ENCODE peak calls at places on chromosomes 1 and 21, in eight cellular contexts. One of them, this sample, is unnamed.

GRCh38 chr21:20874202-20874601 is 124.0 kb upstream of the NCAM2 start:
- DNase-seq in B cell: no peak
- DNase-seq in activated CD8-positive, alpha-beta memory T cell treated with anti-CD3 and anti-CD28 coated beads for 48 hours: no peak
- DNase-seq in stimulated activated CD4-positive, alpha-beta T cell treated with anti-CD3 and anti-CD28 coated beads, Interleukin-1b, Interleukin-23, amount 100 ng/mL, for 1 hour: no peak
- DNase-seq in GM04504: no peak
- DNase-seq in left cardiac atrium: no peak
- DNase-seq in foreskin fibroblast: no peak
- DNase-seq in germinal center: no peak
- DNase-seq in this sample: no peak

GRCh38 chr1:17553970-17554369 is 14.5 kb downstream of the ARHGEF10L start:
- DNase-seq in B cell: no peak
- DNase-seq in activated CD8-positive, alpha-beta memory T cell treated with anti-CD3 and anti-CD28 coated beads for 48 hours: no peak
- DNase-seq in stimulated activated CD4-positive, alpha-beta T cell treated with anti-CD3 and anti-CD28 coated beads, Interleukin-1b, Interleukin-23, amount 100 ng/mL, for 1 hour: no peak
- DNase-seq in GM04504: peak
- DNase-seq in left cardiac atrium: no peak
- DNase-seq in foreskin fibroblast: peak
- DNase-seq in germinal center: no peak
- DNase-seq in this sample: no peak

GRCh38 chr1:76948846-76949245 is 81.6 kb downstream of the ST6GALNAC5 start:
- DNase-seq in B cell: no peak
- DNase-seq in activated CD8-positive, alpha-beta memory T cell treated with anti-CD3 and anti-CD28 coated beads for 48 hours: no peak
- DNase-seq in stimulated activated CD4-positive, alpha-beta T cell treated with anti-CD3 and anti-CD28 coated beads, Interleukin-1b, Interleukin-23, amount 100 ng/mL, for 1 hour: no peak
- DNase-seq in GM04504: no peak
- DNase-seq in left cardiac atrium: no peak
- DNase-seq in foreskin fibroblast: no peak
- DNase-seq in germinal center: no peak
- DNase-seq in this sample: no peak

GRCh38 chr1:110148961-110149360 is 1.3 kb upstream of the SLC6A17 start:
- DNase-seq in B cell: no peak
- DNase-seq in activated CD8-positive, alpha-beta memory T cell treated with anti-CD3 and anti-CD28 coated beads for 48 hours: no peak
- DNase-seq in stimulated activated CD4-positive, alpha-beta T cell treated with anti-CD3 and anti-CD28 coated beads, Interleukin-1b, Interleukin-23, amount 100 ng/mL, for 1 hour: no peak
- DNase-seq in GM04504: no peak
- DNase-seq in left cardiac atrium: no peak
- DNase-seq in foreskin fibroblast: peak
- DNase-seq in germinal center: no peak
- DNase-seq in this sample: no peak

GRCh38 chr1:52876843-52877242 is 34.3 kb downstream of the ZYG11A start:
- DNase-seq in B cell: no peak
- DNase-seq in activated CD8-positive, alpha-beta memory T cell treated with anti-CD3 and anti-CD28 coated beads for 48 hours: no peak
- DNase-seq in stimulated activated CD4-positive, alpha-beta T cell treated with anti-CD3 and anti-CD28 coated beads, Interleukin-1b, Interleukin-23, amount 100 ng/mL, for 1 hour: no peak
- DNase-seq in GM04504: no peak
- DNase-seq in left cardiac atrium: no peak
- DNase-seq in foreskin fibroblast: no peak
- DNase-seq in germinal center: no peak
- DNase-seq in this sample: no peak

GRCh38 chr1:186099362-186100064 is 275.5 kb downstream of the TPR start:
- DNase-seq in B cell: no peak
- DNase-seq in activated CD8-positive, alpha-beta memory T cell treated with anti-CD3 and anti-CD28 coated beads for 48 hours: no peak
- DNase-seq in stimulated activated CD4-positive, alpha-beta T cell treated with anti-CD3 and anti-CD28 coated beads, Interleukin-1b, Interleukin-23, amount 100 ng/mL, for 1 hour: no peak
- DNase-seq in GM04504: no peak
- DNase-seq in left cardiac atrium: no peak
- DNase-seq in foreskin fibroblast: no peak
- DNase-seq in germinal center: no peak
- DNase-seq in this sample: no peak

GRCh38 chr1:165364432-165365133 is 8.1 kb upstream of the LMX1A start:
- DNase-seq in B cell: no peak
- DNase-seq in activated CD8-positive, alpha-beta memory T cell treated with anti-CD3 and anti-CD28 coated beads for 48 hours: no peak
- DNase-seq in stimulated activated CD4-positive, alpha-beta T cell treated with anti-CD3 and anti-CD28 coated beads, Interleukin-1b, Interleukin-23, amount 100 ng/mL, for 1 hour: no peak
- DNase-seq in GM04504: no peak
- DNase-seq in left cardiac atrium: peak
- DNase-seq in foreskin fibroblast: peak
- DNase-seq in germinal center: no peak
- DNase-seq in this sample: no peak

GRCh38 chr1:55088413-55088812 is 49.1 kb downstream of the PCSK9 start:
- DNase-seq in B cell: no peak
- DNase-seq in activated CD8-positive, alpha-beta memory T cell treated with anti-CD3 and anti-CD28 coated beads for 48 hours: no peak
- DNase-seq in stimulated activated CD4-positive, alpha-beta T cell treated with anti-CD3 and anti-CD28 coated beads, Interleukin-1b, Interleukin-23, amount 100 ng/mL, for 1 hour: no peak
- DNase-seq in GM04504: no peak
- DNase-seq in left cardiac atrium: no peak
- DNase-seq in foreskin fibroblast: no peak
- DNase-seq in germinal center: no peak
- DNase-seq in this sample: no peak

GRCh38 chr1:234486858-234487830 is 8.2 kb upstream of the TARBP1 start:
- DNase-seq in B cell: peak
- DNase-seq in activated CD8-positive, alpha-beta memory T cell treated with anti-CD3 and anti-CD28 coated beads for 48 hours: no peak
- DNase-seq in stimulated activated CD4-positive, alpha-beta T cell treated with anti-CD3 and anti-CD28 coated beads, Interleukin-1b, Interleukin-23, amount 100 ng/mL, for 1 hour: no peak
- DNase-seq in GM04504: peak
- DNase-seq in left cardiac atrium: no peak
- DNase-seq in foreskin fibroblast: peak
- DNase-seq in germinal center: peak
- DNase-seq in this sample: no peak

GRCh38 chr1:86788300-86789206 is 84.2 kb downstream of the SH3GLB1 start:
- DNase-seq in B cell: no peak
- DNase-seq in activated CD8-positive, alpha-beta memory T cell treated with anti-CD3 and anti-CD28 coated beads for 48 hours: no peak
- DNase-seq in stimulated activated CD4-positive, alpha-beta T cell treated with anti-CD3 and anti-CD28 coated beads, Interleukin-1b, Interleukin-23, amount 100 ng/mL, for 1 hour: no peak
- DNase-seq in GM04504: no peak
- DNase-seq in left cardiac atrium: peak
- DNase-seq in foreskin fibroblast: peak
- DNase-seq in germinal center: no peak
- DNase-seq in this sample: no peak

GRCh38 chr1:29876902-29877301 is 640.6 kb downstream of the PTPRU start:
- DNase-seq in B cell: no peak
- DNase-seq in activated CD8-positive, alpha-beta memory T cell treated with anti-CD3 and anti-CD28 coated beads for 48 hours: no peak
- DNase-seq in stimulated activated CD4-positive, alpha-beta T cell treated with anti-CD3 and anti-CD28 coated beads, Interleukin-1b, Interleukin-23, amount 100 ng/mL, for 1 hour: no peak
- DNase-seq in GM04504: no peak
- DNase-seq in left cardiac atrium: no peak
- DNase-seq in foreskin fibroblast: no peak
- DNase-seq in germinal center: no peak
- DNase-seq in this sample: no peak

GRCh38 chr1:1116701-1117468 is 996 bp upstream of the C1orf159 start:
- DNase-seq in B cell: peak
- DNase-seq in activated CD8-positive, alpha-beta memory T cell treated with anti-CD3 and anti-CD28 coated beads for 48 hours: no peak
- DNase-seq in stimulated activated CD4-positive, alpha-beta T cell treated with anti-CD3 and anti-CD28 coated beads, Interleukin-1b, Interleukin-23, amount 100 ng/mL, for 1 hour: no peak
- DNase-seq in GM04504: no peak
- DNase-seq in left cardiac atrium: peak
- DNase-seq in foreskin fibroblast: peak
- DNase-seq in germinal center: peak
- DNase-seq in this sample: no peak

GRCh38 chr21:21715286-21715969 is 717.2 kb downstream of the NCAM2 start:
- DNase-seq in B cell: no peak
- DNase-seq in activated CD8-positive, alpha-beta memory T cell treated with anti-CD3 and anti-CD28 coated beads for 48 hours: no peak
- DNase-seq in stimulated activated CD4-positive, alpha-beta T cell treated with anti-CD3 and anti-CD28 coated beads, Interleukin-1b, Interleukin-23, amount 100 ng/mL, for 1 hour: no peak
- DNase-seq in GM04504: no peak
- DNase-seq in left cardiac atrium: no peak
- DNase-seq in foreskin fibroblast: peak
- DNase-seq in germinal center: no peak
- DNase-seq in this sample: no peak

GRCh38 chr1:19096036-19096833 is 113.8 kb downstream of the UBR4 start:
- DNase-seq in B cell: peak
- DNase-seq in activated CD8-positive, alpha-beta memory T cell treated with anti-CD3 and anti-CD28 coated beads for 48 hours: no peak
- DNase-seq in stimulated activated CD4-positive, alpha-beta T cell treated with anti-CD3 and anti-CD28 coated beads, Interleukin-1b, Interleukin-23, amount 100 ng/mL, for 1 hour: no peak
- DNase-seq in GM04504: no peak
- DNase-seq in left cardiac atrium: peak
- DNase-seq in foreskin fibroblast: no peak
- DNase-seq in germinal center: no peak
- DNase-seq in this sample: no peak

GRCh38 chr1:115877511-115877910 is 36.6 kb upstream of the NHLH2 start:
- DNase-seq in B cell: no peak
- DNase-seq in activated CD8-positive, alpha-beta memory T cell treated with anti-CD3 and anti-CD28 coated beads for 48 hours: no peak
- DNase-seq in stimulated activated CD4-positive, alpha-beta T cell treated with anti-CD3 and anti-CD28 coated beads, Interleukin-1b, Interleukin-23, amount 100 ng/mL, for 1 hour: no peak
- DNase-seq in GM04504: no peak
- DNase-seq in left cardiac atrium: no peak
- DNase-seq in foreskin fibroblast: peak
- DNase-seq in germinal center: no peak
- DNase-seq in this sample: no peak

GRCh38 chr1:88799433-88799832 is 91.9 kb downstream of the GTF2B start:
- DNase-seq in B cell: no peak
- DNase-seq in activated CD8-positive, alpha-beta memory T cell treated with anti-CD3 and anti-CD28 coated beads for 48 hours: no peak
- DNase-seq in stimulated activated CD4-positive, alpha-beta T cell treated with anti-CD3 and anti-CD28 coated beads, Interleukin-1b, Interleukin-23, amount 100 ng/mL, for 1 hour: no peak
- DNase-seq in GM04504: no peak
- DNase-seq in left cardiac atrium: no peak
- DNase-seq in foreskin fibroblast: no peak
- DNase-seq in germinal center: no peak
- DNase-seq in this sample: no peak

GRCh38 chr1:59434336-59434735 is 137.4 kb downstream of the FGGY start:
- DNase-seq in B cell: no peak
- DNase-seq in activated CD8-positive, alpha-beta memory T cell treated with anti-CD3 and anti-CD28 coated beads for 48 hours: no peak
- DNase-seq in stimulated activated CD4-positive, alpha-beta T cell treated with anti-CD3 and anti-CD28 coated beads, Interleukin-1b, Interleukin-23, amount 100 ng/mL, for 1 hour: no peak
- DNase-seq in GM04504: peak
- DNase-seq in left cardiac atrium: no peak
- DNase-seq in foreskin fibroblast: peak
- DNase-seq in germinal center: no peak
- DNase-seq in this sample: no peak

GRCh38 chr21:34983680-34984086 is 65.4 kb downstream of the RUNX1 start:
- DNase-seq in B cell: no peak
- DNase-seq in activated CD8-positive, alpha-beta memory T cell treated with anti-CD3 and anti-CD28 coated beads for 48 hours: no peak
- DNase-seq in stimulated activated CD4-positive, alpha-beta T cell treated with anti-CD3 and anti-CD28 coated beads, Interleukin-1b, Interleukin-23, amount 100 ng/mL, for 1 hour: peak
- DNase-seq in GM04504: no peak
- DNase-seq in left cardiac atrium: no peak
- DNase-seq in foreskin fibroblast: peak
- DNase-seq in germinal center: no peak
- DNase-seq in this sample: no peak

GRCh38 chr1:113057006-113057405 is 16.0 kb upstream of the LRIG2 start:
- DNase-seq in B cell: peak
- DNase-seq in activated CD8-positive, alpha-beta memory T cell treated with anti-CD3 and anti-CD28 coated beads for 48 hours: no peak
- DNase-seq in stimulated activated CD4-positive, alpha-beta T cell treated with anti-CD3 and anti-CD28 coated beads, Interleukin-1b, Interleukin-23, amount 100 ng/mL, for 1 hour: no peak
- DNase-seq in GM04504: no peak
- DNase-seq in left cardiac atrium: no peak
- DNase-seq in foreskin fibroblast: no peak
- DNase-seq in germinal center: peak
- DNase-seq in this sample: no peak

GRCh38 chr1:37123266-37123665 is 89.0 kb upstream of the GRIK3 start:
- DNase-seq in B cell: no peak
- DNase-seq in activated CD8-positive, alpha-beta memory T cell treated with anti-CD3 and anti-CD28 coated beads for 48 hours: no peak
- DNase-seq in stimulated activated CD4-positive, alpha-beta T cell treated with anti-CD3 and anti-CD28 coated beads, Interleukin-1b, Interleukin-23, amount 100 ng/mL, for 1 hour: no peak
- DNase-seq in GM04504: no peak
- DNase-seq in left cardiac atrium: no peak
- DNase-seq in foreskin fibroblast: no peak
- DNase-seq in germinal center: no peak
- DNase-seq in this sample: no peak

GRCh38 chr1:93051961-93052360 is 27.1 kb upstream of the MTF2 start:
- DNase-seq in B cell: no peak
- DNase-seq in activated CD8-positive, alpha-beta memory T cell treated with anti-CD3 and anti-CD28 coated beads for 48 hours: no peak
- DNase-seq in stimulated activated CD4-positive, alpha-beta T cell treated with anti-CD3 and anti-CD28 coated beads, Interleukin-1b, Interleukin-23, amount 100 ng/mL, for 1 hour: no peak
- DNase-seq in GM04504: no peak
- DNase-seq in left cardiac atrium: no peak
- DNase-seq in foreskin fibroblast: no peak
- DNase-seq in germinal center: no peak
- DNase-seq in this sample: no peak

GRCh38 chr21:45387506-45387905 is 17.5 kb upstream of the COL18A1 start:
- DNase-seq in B cell: no peak
- DNase-seq in activated CD8-positive, alpha-beta memory T cell treated with anti-CD3 and anti-CD28 coated beads for 48 hours: no peak
- DNase-seq in stimulated activated CD4-positive, alpha-beta T cell treated with anti-CD3 and anti-CD28 coated beads, Interleukin-1b, Interleukin-23, amount 100 ng/mL, for 1 hour: no peak
- DNase-seq in GM04504: no peak
- DNase-seq in left cardiac atrium: peak
- DNase-seq in foreskin fibroblast: no peak
- DNase-seq in germinal center: no peak
- DNase-seq in this sample: no peak

This sample was measured in esophagus squamous epithelium.